ENCODE peak calls at places on chromosomes 5 and 9, in six cellular contexts. One of them, this sample, is unnamed.

GRCh38 chr5:147697380-147697779 is 85.1 kb downstream of the JAKMIP2 start:
- DNase-seq in colonic mucosa: no peak
- DNase-seq in mesothelial cell of epicardium: no peak
- DNase-seq in adrenal gland: no peak
- DNase-seq in suprapubic skin: no peak
- DNase-seq in omental fat pad: no peak
- DNase-seq in this sample: no peak

GRCh38 chr9:104895572-104895971 is 32.4 kb downstream of the ABCA1 start:
- DNase-seq in colonic mucosa: no peak
- DNase-seq in mesothelial cell of epicardium: no peak
- DNase-seq in adrenal gland: no peak
- DNase-seq in suprapubic skin: no peak
- DNase-seq in omental fat pad: no peak
- DNase-seq in this sample: no peak

GRCh38 chr9:15104826-15105420 is 194.7 kb upstream of the FREM1 start:
- DNase-seq in colonic mucosa: peak
- DNase-seq in mesothelial cell of epicardium: no peak
- DNase-seq in adrenal gland: peak
- DNase-seq in suprapubic skin: no peak
- DNase-seq in omental fat pad: no peak
- DNase-seq in this sample: no peak

GRCh38 chr9:133430244-133430643 is 8.1 kb downstream of the ADAMTS13 start:
- DNase-seq in colonic mucosa: no peak
- DNase-seq in mesothelial cell of epicardium: no peak
- DNase-seq in adrenal gland: no peak
- DNase-seq in suprapubic skin: no peak
- DNase-seq in omental fat pad: no peak
- DNase-seq in this sample: no peak

GRCh38 chr5:10567781-10568321 is 4.0 kb downstream of the ANKRD33B start:
- DNase-seq in colonic mucosa: no peak
- DNase-seq in mesothelial cell of epicardium: no peak
- DNase-seq in adrenal gland: no peak
- DNase-seq in suprapubic skin: no peak
- DNase-seq in omental fat pad: no peak
- DNase-seq in this sample: no peak

GRCh38 chr9:87599901-87600610 is 102.4 kb downstream of the DAPK1 start:
- DNase-seq in colonic mucosa: peak
- DNase-seq in mesothelial cell of epicardium: no peak
- DNase-seq in adrenal gland: no peak
- DNase-seq in suprapubic skin: no peak
- DNase-seq in omental fat pad: no peak
- DNase-seq in this sample: no peak

GRCh38 chr5:125575561-125576504 is 829.4 kb upstream of the ZNF608 start:
- DNase-seq in colonic mucosa: peak
- DNase-seq in mesothelial cell of epicardium: no peak
- DNase-seq in adrenal gland: no peak
- DNase-seq in suprapubic skin: no peak
- DNase-seq in omental fat pad: no peak
- DNase-seq in this sample: no peak

GRCh38 chr9:121651295-121652036 is at the start of gene DAB2IP:
- DNase-seq in colonic mucosa: peak
- DNase-seq in mesothelial cell of epicardium: peak
- DNase-seq in adrenal gland: peak
- DNase-seq in suprapubic skin: no peak
- DNase-seq in omental fat pad: no peak
- DNase-seq in this sample: no peak

GRCh38 chr9:34252670-34253459 is 74.0 kb downstream of the UBAP1 start:
- DNase-seq in colonic mucosa: peak
- DNase-seq in mesothelial cell of epicardium: peak
- DNase-seq in adrenal gland: peak
- DNase-seq in suprapubic skin: no peak
- DNase-seq in omental fat pad: peak
- DNase-seq in this sample: peak

GRCh38 chr9:4750021-4750673 is 9.1 kb upstream of the AK3 start:
- DNase-seq in colonic mucosa: no peak
- DNase-seq in mesothelial cell of epicardium: no peak
- DNase-seq in adrenal gland: no peak
- DNase-seq in suprapubic skin: no peak
- DNase-seq in omental fat pad: no peak
- DNase-seq in this sample: no peak

GRCh38 chr5:164181604-164182003 is 676.2 kb downstream of the MAT2B start:
- DNase-seq in colonic mucosa: no peak
- DNase-seq in mesothelial cell of epicardium: no peak
- DNase-seq in adrenal gland: no peak
- DNase-seq in suprapubic skin: no peak
- DNase-seq in omental fat pad: no peak
- DNase-seq in this sample: no peak

GRCh38 chr5:176151286-176151685 is 86.9 kb upstream of the SIMC1 start:
- DNase-seq in colonic mucosa: no peak
- DNase-seq in mesothelial cell of epicardium: no peak
- DNase-seq in adrenal gland: no peak
- DNase-seq in suprapubic skin: no peak
- DNase-seq in omental fat pad: no peak
- DNase-seq in this sample: no peak

GRCh38 chr9:38318755-38319495 is 73.6 kb upstream of the ALDH1B1 start:
- DNase-seq in colonic mucosa: no peak
- DNase-seq in mesothelial cell of epicardium: no peak
- DNase-seq in adrenal gland: no peak
- DNase-seq in suprapubic skin: no peak
- DNase-seq in omental fat pad: no peak
- DNase-seq in this sample: no peak

GRCh38 chr5:54545796-54546195 is 28.2 kb downstream of the SNX18 start:
- DNase-seq in colonic mucosa: no peak
- DNase-seq in mesothelial cell of epicardium: no peak
- DNase-seq in adrenal gland: no peak
- DNase-seq in suprapubic skin: no peak
- DNase-seq in omental fat pad: no peak
- DNase-seq in this sample: no peak

GRCh38 chr5:89034588-89034987 is 151.6 kb upstream of the MEF2C start:
- DNase-seq in colonic mucosa: no peak
- DNase-seq in mesothelial cell of epicardium: no peak
- DNase-seq in adrenal gland: no peak
- DNase-seq in suprapubic skin: no peak
- DNase-seq in omental fat pad: no peak
- DNase-seq in this sample: no peak

GRCh38 chr5:171494452-171495121 is 75.1 kb downstream of the FGF18 start:
- DNase-seq in colonic mucosa: peak
- DNase-seq in mesothelial cell of epicardium: peak
- DNase-seq in adrenal gland: peak
- DNase-seq in suprapubic skin: peak
- DNase-seq in omental fat pad: peak
- DNase-seq in this sample: no peak

GRCh38 chr9:13013976-13014375 is 239.2 kb downstream of the LURAP1L start:
- DNase-seq in colonic mucosa: no peak
- DNase-seq in mesothelial cell of epicardium: no peak
- DNase-seq in adrenal gland: no peak
- DNase-seq in suprapubic skin: no peak
- DNase-seq in omental fat pad: no peak
- DNase-seq in this sample: no peak

GRCh38 chr9:77954018-77954417 is 77.6 kb downstream of the GNAQ start:
- DNase-seq in colonic mucosa: no peak
- DNase-seq in mesothelial cell of epicardium: no peak
- DNase-seq in adrenal gland: no peak
- DNase-seq in suprapubic skin: no peak
- DNase-seq in omental fat pad: no peak
- DNase-seq in this sample: no peak

GRCh38 chr9:1916676-1917075 is 98.5 kb upstream of the SMARCA2 start:
- DNase-seq in colonic mucosa: no peak
- DNase-seq in mesothelial cell of epicardium: no peak
- DNase-seq in adrenal gland: no peak
- DNase-seq in suprapubic skin: peak
- DNase-seq in omental fat pad: no peak
- DNase-seq in this sample: no peak

GRCh38 chr5:38718874-38719391 is 126.9 kb upstream of the OSMR start:
- DNase-seq in colonic mucosa: no peak
- DNase-seq in mesothelial cell of epicardium: no peak
- DNase-seq in adrenal gland: no peak
- DNase-seq in suprapubic skin: no peak
- DNase-seq in omental fat pad: no peak
- DNase-seq in this sample: no peak

GRCh38 chr5:98722188-98722587 is 51.3 kb upstream of the RGMB start:
- DNase-seq in colonic mucosa: no peak
- DNase-seq in mesothelial cell of epicardium: no peak
- DNase-seq in adrenal gland: no peak
- DNase-seq in suprapubic skin: no peak
- DNase-seq in omental fat pad: no peak
- DNase-seq in this sample: no peak

GRCh38 chr5:44389410-44389879 is at the start of gene FGF10:
- DNase-seq in colonic mucosa: no peak
- DNase-seq in mesothelial cell of epicardium: peak
- DNase-seq in adrenal gland: peak
- DNase-seq in suprapubic skin: peak
- DNase-seq in omental fat pad: no peak
- DNase-seq in this sample: no peak

GRCh38 chr5:142199388-142199787 is 90.8 kb downstream of the NDFIP1 start:
- DNase-seq in colonic mucosa: no peak
- DNase-seq in mesothelial cell of epicardium: no peak
- DNase-seq in adrenal gland: no peak
- DNase-seq in suprapubic skin: no peak
- DNase-seq in omental fat pad: no peak
- DNase-seq in this sample: no peak

GRCh38 chr5:132528866-132529634 is 14.3 kb downstream of the IL5 start:
- DNase-seq in colonic mucosa: no peak
- DNase-seq in mesothelial cell of epicardium: no peak
- DNase-seq in adrenal gland: no peak
- DNase-seq in suprapubic skin: no peak
- DNase-seq in omental fat pad: no peak
- DNase-seq in this sample: no peak

GRCh38 chr5:38559427-38559826 is 3.0 kb upstream of the LIFR start:
- DNase-seq in colonic mucosa: no peak
- DNase-seq in mesothelial cell of epicardium: no peak
- DNase-seq in adrenal gland: no peak
- DNase-seq in suprapubic skin: no peak
- DNase-seq in omental fat pad: no peak
- DNase-seq in this sample: no peak

GRCh38 chr5:134512661-134512999 is 12.8 kb upstream of the JADE2 start:
- DNase-seq in colonic mucosa: no peak
- DNase-seq in mesothelial cell of epicardium: no peak
- DNase-seq in adrenal gland: peak
- DNase-seq in suprapubic skin: no peak
- DNase-seq in omental fat pad: no peak
- DNase-seq in this sample: no peak

DNA sequence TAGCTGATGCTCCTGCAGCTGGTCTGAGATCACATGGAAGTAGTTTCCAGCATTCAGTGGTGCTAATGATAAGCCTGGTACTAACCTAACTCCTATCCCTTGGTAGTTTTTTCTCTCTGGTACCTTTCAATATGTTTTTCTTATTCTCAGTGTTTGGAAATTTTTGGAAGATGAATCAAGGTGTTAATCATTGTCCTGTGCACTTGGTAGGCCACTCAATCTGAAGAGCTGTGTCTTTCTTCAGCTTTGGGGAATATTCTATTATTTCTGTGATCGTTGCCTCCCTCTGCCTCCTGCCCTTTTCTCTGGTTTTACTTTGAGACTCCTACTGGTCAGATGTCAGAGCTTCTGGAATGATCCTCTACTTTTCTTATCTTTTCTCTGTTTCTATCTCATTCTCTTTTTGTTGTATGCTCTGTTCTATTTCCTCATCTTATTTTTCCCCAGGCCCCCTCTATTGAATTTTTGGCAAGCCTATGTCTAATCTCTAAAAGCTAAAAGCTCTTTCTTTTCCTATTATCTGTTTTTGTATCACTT is 136.8 kb downstream of the APBA1 start:
- DNase-seq in colonic mucosa: no peak
- DNase-seq in mesothelial cell of epicardium: no peak
- DNase-seq in adrenal gland: no peak
- DNase-seq in suprapubic skin: no peak
- DNase-seq in omental fat pad: no peak
- DNase-seq in this sample: no peak
- TF ChIP-seq CTCF in colonic mucosa: no peak
- TF ChIP-seq CTCF in mesothelial cell of epicardium: no peak
- TF ChIP-seq CTCF in adrenal gland: no peak
- TF ChIP-seq CTCF in suprapubic skin: no peak
- TF ChIP-seq CTCF in omental fat pad: no peak
- TF ChIP-seq CTCF in this sample: no peak

GRCh38 chr9:109250771-109251079 is 70.1 kb downstream of the EPB41L4B start:
- DNase-seq in colonic mucosa: no peak
- DNase-seq in mesothelial cell of epicardium: no peak
- DNase-seq in adrenal gland: no peak
- DNase-seq in suprapubic skin: no peak
- DNase-seq in omental fat pad: no peak
- DNase-seq in this sample: no peak

GRCh38 chr9:109250311-109250741 is 70.5 kb downstream of the EPB41L4B start:
- DNase-seq in colonic mucosa: peak
- DNase-seq in mesothelial cell of epicardium: no peak
- DNase-seq in adrenal gland: no peak
- DNase-seq in suprapubic skin: no peak
- DNase-seq in omental fat pad: no peak
- DNase-seq in this sample: no peak

GRCh38 chr9:109251080-109251775 is 69.6 kb downstream of the EPB41L4B start:
- DNase-seq in colonic mucosa: peak
- DNase-seq in mesothelial cell of epicardium: no peak
- DNase-seq in adrenal gland: peak
- DNase-seq in suprapubic skin: no peak
- DNase-seq in omental fat pad: no peak
- DNase-seq in this sample: no peak

GRCh38 chr9:109248133-109248581 is 72.7 kb downstream of the EPB41L4B start:
- DNase-seq in colonic mucosa: no peak
- DNase-seq in mesothelial cell of epicardium: no peak
- DNase-seq in adrenal gland: peak
- DNase-seq in suprapubic skin: no peak
- DNase-seq in omental fat pad: no peak
- DNase-seq in this sample: no peak

GRCh38 chr9:109249615-109250014 is 71.2 kb downstream of the EPB41L4B start:
- DNase-seq in colonic mucosa: no peak
- DNase-seq in mesothelial cell of epicardium: no peak
- DNase-seq in adrenal gland: no peak
- DNase-seq in suprapubic skin: no peak
- DNase-seq in omental fat pad: no peak
- DNase-seq in this sample: no peak
- TF ChIP-seq CTCF in colonic mucosa: no peak
- TF ChIP-seq CTCF in mesothelial cell of epicardium: no peak
- TF ChIP-seq CTCF in adrenal gland: no peak
- TF ChIP-seq CTCF in suprapubic skin: no peak
- TF ChIP-seq CTCF in omental fat pad: no peak
- TF ChIP-seq CTCF in this sample: no peak

DNA sequence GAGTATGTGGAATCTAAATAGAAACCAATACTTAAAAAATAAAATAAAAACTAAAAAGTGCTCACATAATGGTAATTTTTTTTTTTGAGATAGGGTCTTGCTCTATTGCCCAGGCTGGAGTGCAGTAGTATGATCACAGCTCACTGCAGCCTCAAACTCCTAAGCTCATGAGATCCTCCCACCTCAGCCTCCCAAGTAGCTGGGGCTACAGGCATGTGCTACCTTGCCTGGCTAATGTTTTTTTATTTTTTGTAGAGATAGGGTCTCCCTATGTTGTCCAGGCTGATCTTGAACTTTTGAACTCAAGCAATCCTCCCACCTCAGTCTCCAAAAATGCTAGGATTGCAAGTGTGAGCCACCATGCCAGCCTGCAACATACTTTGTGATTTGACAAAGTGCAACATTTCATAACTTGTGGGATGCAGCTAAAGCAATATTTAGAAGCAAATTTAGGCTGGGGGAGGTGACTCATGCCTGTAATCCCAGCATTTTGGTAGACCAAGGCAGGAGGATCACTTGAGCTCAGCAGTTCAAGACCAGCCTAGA is 18.4 kb downstream of the AP3B1 start:
- DNase-seq in colonic mucosa: no peak
- DNase-seq in mesothelial cell of epicardium: no peak
- DNase-seq in adrenal gland: no peak
- DNase-seq in suprapubic skin: no peak
- DNase-seq in omental fat pad: no peak
- DNase-seq in this sample: no peak
- TF ChIP-seq CTCF in colonic mucosa: no peak
- TF ChIP-seq CTCF in mesothelial cell of epicardium: no peak
- TF ChIP-seq CTCF in adrenal gland: no peak
- TF ChIP-seq CTCF in suprapubic skin: no peak
- TF ChIP-seq CTCF in omental fat pad: no peak
- TF ChIP-seq CTCF in this sample: no peak

GRCh38 chr5:55603947-55604346 is 69.2 kb upstream of the PLPP1 start:
- DNase-seq in colonic mucosa: no peak
- DNase-seq in mesothelial cell of epicardium: no peak
- DNase-seq in adrenal gland: no peak
- DNase-seq in suprapubic skin: no peak
- DNase-seq in omental fat pad: no peak
- DNase-seq in this sample: no peak
- TF ChIP-seq CTCF in colonic mucosa: no peak
- TF ChIP-seq CTCF in mesothelial cell of epicardium: no peak
- TF ChIP-seq CTCF in adrenal gland: no peak
- TF ChIP-seq CTCF in suprapubic skin: no peak
- TF ChIP-seq CTCF in omental fat pad: no peak
- TF ChIP-seq CTCF in this sample: no peak

This sample was measured in natural killer cell.